ENCODE peak calls at places on chromosomes 2 and 18, in eight cellular contexts. One of them, this sample, is unnamed.
A peak's percentile ranks its signal among the peaks of the same experiment; 100 is the strongest.

GRCh38 chr2:168992591-168993349 is 38.4 kb downstream of the ABCB11 start:
- DNase-seq in A549: no peak
- DNase-seq in GM12864: no peak
- DNase-seq in glutamatergic neuron: no peak
- DNase-seq in HFF-Myc: no peak
- DNase-seq in astrocyte of the spinal cord: no peak
- DNase-seq in breast epithelium: no peak
- DNase-seq in PC-3: peak; percentile 56
- DNase-seq in this sample: peak; percentile 36

GRCh38 chr2:24642351-24642750 is 150.8 kb downstream of the PTRHD1 start:
- DNase-seq in A549: no peak
- DNase-seq in GM12864: no peak
- DNase-seq in glutamatergic neuron: no peak
- DNase-seq in HFF-Myc: no peak
- DNase-seq in astrocyte of the spinal cord: no peak
- DNase-seq in breast epithelium: no peak
- DNase-seq in PC-3: no peak
- DNase-seq in this sample: no peak

GRCh38 chr2:96541326-96541725 is 4.8 kb downstream of the ARID5A start:
- DNase-seq in A549: no peak
- DNase-seq in GM12864: no peak
- DNase-seq in glutamatergic neuron: no peak
- DNase-seq in HFF-Myc: peak; percentile 97
- DNase-seq in astrocyte of the spinal cord: peak; percentile 16
- DNase-seq in breast epithelium: no peak
- DNase-seq in PC-3: no peak
- DNase-seq in this sample: no peak

GRCh38 chr2:235496239-235496621 is 2.4 kb downstream of the AGAP1 start:
- DNase-seq in A549: no peak
- DNase-seq in GM12864: no peak
- DNase-seq in glutamatergic neuron: no peak
- DNase-seq in HFF-Myc: no peak
- DNase-seq in astrocyte of the spinal cord: no peak
- DNase-seq in breast epithelium: no peak
- DNase-seq in PC-3: peak; percentile 63
- DNase-seq in this sample: peak; percentile 11

GRCh38 chr2:40283111-40283909 is 168.6 kb downstream of the SLC8A1 start:
- DNase-seq in A549: no peak
- DNase-seq in GM12864: no peak
- DNase-seq in glutamatergic neuron: no peak
- DNase-seq in HFF-Myc: no peak
- DNase-seq in astrocyte of the spinal cord: no peak
- DNase-seq in breast epithelium: no peak
- DNase-seq in PC-3: no peak
- DNase-seq in this sample: no peak

GRCh38 chr2:27021253-27021801 is 11.4 kb upstream of the TMEM214 start:
- DNase-seq in A549: no peak
- DNase-seq in GM12864: no peak
- DNase-seq in glutamatergic neuron: no peak
- DNase-seq in HFF-Myc: no peak
- DNase-seq in astrocyte of the spinal cord: no peak
- DNase-seq in breast epithelium: peak; percentile 80
- DNase-seq in PC-3: peak; percentile 75
- DNase-seq in this sample: no peak

GRCh38 chr2:88810017-88810416 is 118.5 kb downstream of the RPIA start:
- DNase-seq in A549: no peak
- DNase-seq in GM12864: no peak
- DNase-seq in glutamatergic neuron: no peak
- DNase-seq in HFF-Myc: no peak
- DNase-seq in astrocyte of the spinal cord: no peak
- DNase-seq in breast epithelium: no peak
- DNase-seq in PC-3: no peak
- DNase-seq in this sample: no peak

GRCh38 chr18:2935438-2936192 is 77.3 kb downstream of the LPIN2 start:
- DNase-seq in A549: no peak
- DNase-seq in GM12864: no peak
- DNase-seq in glutamatergic neuron: no peak
- DNase-seq in HFF-Myc: no peak
- DNase-seq in astrocyte of the spinal cord: no peak
- DNase-seq in breast epithelium: no peak
- DNase-seq in PC-3: no peak
- DNase-seq in this sample: no peak

GRCh38 chr2:112008910-112009485 is 46.1 kb upstream of the TMEM87B start:
- DNase-seq in A549: no peak
- DNase-seq in GM12864: no peak
- DNase-seq in glutamatergic neuron: no peak
- DNase-seq in HFF-Myc: no peak
- DNase-seq in astrocyte of the spinal cord: no peak
- DNase-seq in breast epithelium: no peak
- DNase-seq in PC-3: no peak
- DNase-seq in this sample: no peak

GRCh38 chr2:213216461-213216860 is 65.0 kb upstream of the IKZF2 start:
- DNase-seq in A549: no peak
- DNase-seq in GM12864: no peak
- DNase-seq in glutamatergic neuron: no peak
- DNase-seq in HFF-Myc: no peak
- DNase-seq in astrocyte of the spinal cord: peak; percentile 94
- DNase-seq in breast epithelium: no peak
- DNase-seq in PC-3: peak; percentile 67
- DNase-seq in this sample: peak; percentile 92

GRCh38 chr2:24809316-24810007 is 16.2 kb downstream of the CENPO start:
- DNase-seq in A549: no peak
- DNase-seq in GM12864: no peak
- DNase-seq in glutamatergic neuron: no peak
- DNase-seq in HFF-Myc: peak; percentile 38
- DNase-seq in astrocyte of the spinal cord: no peak
- DNase-seq in breast epithelium: no peak
- DNase-seq in PC-3: peak; percentile 72
- DNase-seq in this sample: no peak

GRCh38 chr2:38428940-38429339 is 51.9 kb upstream of the ATL2 start:
- DNase-seq in A549: no peak
- DNase-seq in GM12864: no peak
- DNase-seq in glutamatergic neuron: no peak
- DNase-seq in HFF-Myc: no peak
- DNase-seq in astrocyte of the spinal cord: peak; percentile 72
- DNase-seq in breast epithelium: no peak
- DNase-seq in PC-3: no peak
- DNase-seq in this sample: no peak

GRCh38 chr2:12314119-12314735 is 402.5 kb upstream of the TRIB2 start:
- DNase-seq in A549: no peak
- DNase-seq in GM12864: no peak
- DNase-seq in glutamatergic neuron: peak; percentile 40
- DNase-seq in HFF-Myc: no peak
- DNase-seq in astrocyte of the spinal cord: no peak
- DNase-seq in breast epithelium: no peak
- DNase-seq in PC-3: no peak
- DNase-seq in this sample: no peak

GRCh38 chr2:180705122-180705521 is 275.3 kb upstream of the UBE2E3 start:
- DNase-seq in A549: no peak
- DNase-seq in GM12864: no peak
- DNase-seq in glutamatergic neuron: no peak
- DNase-seq in HFF-Myc: no peak
- DNase-seq in astrocyte of the spinal cord: peak; percentile 26
- DNase-seq in breast epithelium: no peak
- DNase-seq in PC-3: peak; percentile 53
- DNase-seq in this sample: no peak

GRCh38 chr2:208208335-208209085 is 18.7 kb upstream of the C2orf80 start:
- DNase-seq in A549: no peak
- DNase-seq in GM12864: no peak
- DNase-seq in glutamatergic neuron: no peak
- DNase-seq in HFF-Myc: no peak
- DNase-seq in astrocyte of the spinal cord: no peak
- DNase-seq in breast epithelium: no peak
- DNase-seq in PC-3: no peak
- DNase-seq in this sample: no peak

GRCh38 chr2:86068098-86069047 is 37.3 kb downstream of the POLR1A start:
- DNase-seq in A549: no peak
- DNase-seq in GM12864: no peak
- DNase-seq in glutamatergic neuron: no peak
- DNase-seq in HFF-Myc: peak; percentile 46
- DNase-seq in astrocyte of the spinal cord: no peak
- DNase-seq in breast epithelium: no peak
- DNase-seq in PC-3: no peak
- DNase-seq in this sample: peak; percentile 24

GRCh38 chr2:125490308-125490707 is 1165.7 kb upstream of the GYPC start:
- DNase-seq in A549: no peak
- DNase-seq in GM12864: no peak
- DNase-seq in glutamatergic neuron: no peak
- DNase-seq in HFF-Myc: no peak
- DNase-seq in astrocyte of the spinal cord: no peak
- DNase-seq in breast epithelium: no peak
- DNase-seq in PC-3: no peak
- DNase-seq in this sample: no peak

GRCh38 chr2:159078443-159078842 is 110.0 kb downstream of the TANC1 start:
- DNase-seq in A549: no peak
- DNase-seq in GM12864: no peak
- DNase-seq in glutamatergic neuron: no peak
- DNase-seq in HFF-Myc: no peak
- DNase-seq in astrocyte of the spinal cord: no peak
- DNase-seq in breast epithelium: no peak
- DNase-seq in PC-3: no peak
- DNase-seq in this sample: no peak

GRCh38 chr2:45944075-45944474 is 292.6 kb downstream of the PRKCE start:
- DNase-seq in A549: no peak
- DNase-seq in GM12864: no peak
- DNase-seq in glutamatergic neuron: no peak
- DNase-seq in HFF-Myc: peak; percentile 35
- DNase-seq in astrocyte of the spinal cord: peak; percentile 72
- DNase-seq in breast epithelium: no peak
- DNase-seq in PC-3: peak; percentile 70
- DNase-seq in this sample: peak; percentile 75

GRCh38 chr18:33560686-33561370 is 17.2 kb upstream of the ASXL3 start:
- DNase-seq in A549: no peak
- DNase-seq in GM12864: peak; percentile 3
- DNase-seq in glutamatergic neuron: peak; percentile 26
- DNase-seq in HFF-Myc: peak; percentile 60
- DNase-seq in astrocyte of the spinal cord: peak; percentile 25
- DNase-seq in breast epithelium: no peak
- DNase-seq in PC-3: no peak
- DNase-seq in this sample: peak; percentile 70

GRCh38 chr2:239401450-239402227 is 819 bp upstream of the HDAC4 start:
- DNase-seq in A549: peak; percentile 95
- DNase-seq in GM12864: peak; percentile 79
- DNase-seq in glutamatergic neuron: peak; percentile 96
- DNase-seq in HFF-Myc: peak; percentile 72
- DNase-seq in astrocyte of the spinal cord: peak; percentile 94
- DNase-seq in breast epithelium: peak; percentile 92
- DNase-seq in PC-3: peak; percentile 90
- DNase-seq in this sample: peak; percentile 78
- TF ChIP-seq CTCF in A549: no peak
- TF ChIP-seq CTCF in GM12864: peak; percentile 24
- TF ChIP-seq CTCF in glutamatergic neuron: peak; percentile 51
- TF ChIP-seq CTCF in HFF-Myc: no peak
- TF ChIP-seq CTCF in astrocyte of the spinal cord: no peak
- TF ChIP-seq CTCF in breast epithelium: no peak
- TF ChIP-seq CTCF in PC-3: no peak
- TF ChIP-seq CTCF in this sample: no peak

GRCh38 chr2:225462945-225463344 is 63.4 kb downstream of the NYAP2 start:
- DNase-seq in A549: no peak
- DNase-seq in GM12864: no peak
- DNase-seq in glutamatergic neuron: no peak
- DNase-seq in HFF-Myc: no peak
- DNase-seq in astrocyte of the spinal cord: no peak
- DNase-seq in breast epithelium: no peak
- DNase-seq in PC-3: no peak
- DNase-seq in this sample: no peak
- TF ChIP-seq CTCF in A549: no peak
- TF ChIP-seq CTCF in GM12864: no peak
- TF ChIP-seq CTCF in glutamatergic neuron: no peak
- TF ChIP-seq CTCF in HFF-Myc: no peak
- TF ChIP-seq CTCF in astrocyte of the spinal cord: no peak
- TF ChIP-seq CTCF in breast epithelium: no peak
- TF ChIP-seq CTCF in PC-3: peak; percentile 13
- TF ChIP-seq CTCF in this sample: no peak

DNA sequence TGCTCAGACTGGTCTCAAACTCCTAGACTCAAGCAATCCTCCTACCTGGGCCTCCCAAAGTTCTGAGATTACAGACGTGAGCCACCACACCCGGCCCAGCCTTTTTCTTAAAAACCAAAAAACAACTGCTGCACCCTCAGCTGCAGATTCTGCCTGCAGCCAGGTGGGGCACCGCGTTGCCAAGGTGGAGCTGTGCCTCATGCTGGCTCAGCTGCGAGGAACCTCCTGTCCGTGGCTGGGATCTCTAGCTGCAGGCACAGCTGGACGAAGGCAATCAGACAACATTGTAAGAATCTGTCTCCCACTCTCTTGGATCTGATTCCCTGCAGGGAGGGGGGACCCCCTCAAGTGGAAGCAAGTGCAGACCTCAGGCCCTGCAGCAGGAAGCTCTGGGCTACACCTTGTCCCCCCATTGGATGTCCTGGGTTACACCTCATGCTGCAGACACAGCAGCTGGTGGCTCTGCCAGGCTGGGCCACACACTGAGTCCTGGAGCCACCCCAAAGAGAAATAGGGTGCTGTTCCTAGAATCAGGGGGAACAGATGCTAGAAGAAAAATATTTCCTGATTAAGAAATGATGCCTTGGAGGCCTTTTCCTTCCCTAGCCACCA is 24.1 kb downstream of the CIDEA start:
- DNase-seq in A549: no peak
- DNase-seq in GM12864: no peak
- DNase-seq in glutamatergic neuron: no peak
- DNase-seq in HFF-Myc: no peak
- DNase-seq in astrocyte of the spinal cord: no peak
- DNase-seq in breast epithelium: peak; percentile 53
- DNase-seq in PC-3: peak; percentile 50
- DNase-seq in this sample: no peak
- TF ChIP-seq CTCF in A549: no peak
- TF ChIP-seq CTCF in GM12864: peak; percentile 5
- TF ChIP-seq CTCF in glutamatergic neuron: no peak
- TF ChIP-seq CTCF in HFF-Myc: peak; percentile 24
- TF ChIP-seq CTCF in astrocyte of the spinal cord: peak; percentile 24
- TF ChIP-seq CTCF in breast epithelium: no peak
- TF ChIP-seq CTCF in PC-3: peak; percentile 67
- TF ChIP-seq CTCF in this sample: peak; percentile 23

DNA sequence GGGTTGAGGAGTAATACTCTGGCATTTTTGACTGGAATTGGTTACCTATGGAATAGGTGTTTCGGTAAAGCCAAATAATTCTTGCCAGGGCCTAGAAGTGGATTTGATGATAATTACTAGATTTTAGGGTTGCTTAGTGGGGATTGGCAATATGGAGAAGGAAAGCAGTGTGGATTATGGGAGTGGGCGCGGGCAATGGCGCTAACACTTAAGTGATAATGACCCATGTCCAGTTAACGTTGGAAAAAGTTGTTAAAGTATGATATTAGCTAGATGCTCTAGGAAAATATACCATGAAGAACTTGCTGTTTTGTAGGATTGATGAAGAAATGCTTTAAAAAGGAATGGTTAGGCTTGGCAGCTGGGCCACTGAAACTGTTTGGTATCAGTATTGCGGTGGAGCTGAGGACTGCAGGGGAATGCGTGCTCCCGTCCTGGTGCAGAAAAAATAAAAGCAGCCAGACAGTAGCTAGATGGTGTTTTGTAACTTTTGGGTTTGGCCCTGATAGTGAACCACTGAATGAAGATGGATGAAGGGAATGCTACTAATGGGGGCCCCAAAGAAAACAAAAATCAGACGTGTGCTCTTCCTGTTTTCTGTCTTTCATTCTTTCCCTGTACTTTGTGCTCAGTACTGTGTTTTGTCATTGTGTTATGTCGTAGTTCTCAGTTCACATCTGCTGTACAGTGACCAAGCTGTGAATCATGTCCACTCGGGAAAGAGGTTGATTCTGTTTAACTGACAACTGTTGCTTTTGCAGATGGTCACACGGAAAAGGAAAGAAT is 937 bp downstream of the INSIG2 start:
- DNase-seq in A549: peak; percentile 13
- DNase-seq in GM12864: no peak
- DNase-seq in glutamatergic neuron: no peak
- DNase-seq in HFF-Myc: no peak
- DNase-seq in astrocyte of the spinal cord: peak; percentile 51
- DNase-seq in breast epithelium: no peak
- DNase-seq in PC-3: peak; percentile 48
- DNase-seq in this sample: peak; percentile 47
- TF ChIP-seq CTCF in A549: no peak
- TF ChIP-seq CTCF in GM12864: peak; percentile 29
- TF ChIP-seq CTCF in glutamatergic neuron: peak; percentile 3
- TF ChIP-seq CTCF in HFF-Myc: peak; percentile 3
- TF ChIP-seq CTCF in astrocyte of the spinal cord: no peak
- TF ChIP-seq CTCF in breast epithelium: no peak
- TF ChIP-seq CTCF in PC-3: peak; percentile 13
- TF ChIP-seq CTCF in this sample: peak; percentile 44